ENCODE peak calls at places on chromosomes 16 and 17, in six cellular contexts. J, K, M, W, B and N are unnamed samples.

GRCh38 chr17:38885044-38885727 is 15.3 kb downstream of the LASP1 start:
- DNase-seq in J (no peak), K (no peak), M (no peak), W (no peak), B (peak), N (no peak)

GRCh38 chr16:31148281-31148728 is 1.6 kb downstream of the PRSS36 start:
- DNase-seq in J (peak), K (no peak), M (no peak), W (no peak), B (peak), N (no peak)

GRCh38 chr16:11484691-11485258 is 101.9 kb downstream of the LITAF start:
- DNase-seq in J (no peak), K (no peak), M (no peak), W (no peak), B (no peak), N (no peak)

GRCh38 chr16:82603784-82604411 is 22.9 kb upstream of the CDH13 start:
- DNase-seq in J (peak), K (no peak), M (no peak), W (peak), B (peak), N (no peak)

GRCh38 chr17:36459601-36460000 is 26.9 kb upstream of the ZNHIT3 start:
- DNase-seq in J (no peak), K (no peak), M (no peak), W (no peak), B (no peak), N (no peak)

GRCh38 chr17:78716814-78717393 is 65.2 kb downstream of the CYTH1 start:
- DNase-seq in J (peak), K (no peak), M (no peak), W (peak), B (peak), N (no peak)

GRCh38 chr17:9291912-9292562 is 270.7 kb downstream of the NTN1 start:
- DNase-seq in J (peak), K (no peak), M (no peak), W (no peak), B (peak), N (no peak)

GRCh38 chr16:10280262-10281170 is 98.3 kb upstream of the GRIN2A start:
- DNase-seq in J (no peak), K (no peak), M (no peak), W (no peak), B (no peak), N (no peak)

GRCh38 chr16:35410438-35410837 is 1951.0 kb downstream of the TP53TG3F start:
- DNase-seq in J (no peak), K (no peak), M (no peak), W (no peak), B (no peak), N (no peak)

GRCh38 chr16:89491238-89491869 is 993 bp upstream of the ANKRD11 start:
- DNase-seq in J (peak), K (no peak), M (no peak), W (no peak), B (peak), N (peak)

GRCh38 chr17:68195667-68196393 is 52.0 kb upstream of the AMZ2 start:
- DNase-seq in J (peak), K (no peak), M (no peak), W (no peak), B (peak), N (no peak)
- TF ChIP-seq EZH2 in J (peak), K (no peak), M (peak), W (no peak), B (peak), N (no peak)

GRCh38 chr17:63947711-63948330 is 15.7 kb upstream of the CD79B start:
- DNase-seq in J (no peak), K (no peak), M (no peak), W (no peak), B (no peak), N (no peak)

GRCh38 chr17:63944736-63945499 is 12.8 kb upstream of the CD79B start:
- DNase-seq in J (no peak), K (no peak), M (no peak), W (no peak), B (no peak), N (no peak)

GRCh38 chr17:63946440-63947363 is 14.6 kb upstream of the CD79B start:
- DNase-seq in J (peak), K (no peak), M (no peak), W (no peak), B (peak), N (peak)

GRCh38 chr17:63943745-63944144 is 11.6 kb upstream of the CD79B start:
- DNase-seq in J (peak), K (no peak), M (no peak), W (no peak), B (no peak), N (no peak)

DNA sequence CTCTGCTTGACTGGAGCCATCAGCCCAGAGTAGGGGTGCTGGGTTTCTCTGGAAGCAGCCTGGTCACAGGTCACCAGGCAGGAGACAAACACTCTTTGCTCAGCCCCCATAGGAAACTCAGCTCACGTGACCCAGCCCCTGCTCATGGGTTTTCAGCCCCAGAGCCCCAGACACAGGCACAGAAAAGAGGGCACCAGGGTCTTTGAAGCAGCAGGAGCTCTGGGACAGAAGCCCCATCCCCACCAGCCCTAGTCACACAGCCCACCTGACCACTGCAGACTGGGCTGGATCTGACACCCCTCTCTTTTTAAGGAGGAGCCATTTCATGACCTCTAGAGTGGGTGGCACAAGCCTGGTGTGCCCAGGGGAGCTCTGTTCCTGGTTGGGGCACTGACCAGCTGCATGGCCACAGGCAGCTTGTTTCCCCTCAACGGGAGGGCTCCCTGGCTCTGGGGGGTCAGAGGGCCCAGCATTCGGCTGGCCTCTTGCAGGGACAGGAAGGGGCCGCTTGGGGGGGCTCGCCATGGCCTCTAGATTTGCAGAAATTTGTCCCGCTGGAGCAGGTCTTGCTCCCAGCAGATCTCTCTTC is 13.8 kb upstream of the CD79B start:
- DNase-seq in J (no peak), K (no peak), M (no peak), W (no peak), B (no peak), N (no peak)
- TF ChIP-seq CTCF in J (no peak), K (peak), M (no peak), W (no peak), B (no peak), N (no peak)

GRCh38 chr16:3143189-3143588 is 8.4 kb downstream of the ZNF213 start:
- DNase-seq in J (no peak), K (no peak), M (no peak), W (no peak), B (no peak), N (no peak)

GRCh38 chr16:3143598-3144330 is 8.9 kb downstream of the ZNF213 start:
- DNase-seq in J (no peak), K (no peak), M (no peak), W (no peak), B (no peak), N (peak)

GRCh38 chr16:3142770-3143169 is 7.9 kb downstream of the ZNF213 start:
- DNase-seq in J (no peak), K (no peak), M (no peak), W (no peak), B (no peak), N (peak)

GRCh38 chr16:3141781-3142311 is 7.0 kb downstream of the ZNF213 start:
- DNase-seq in J (no peak), K (no peak), M (no peak), W (no peak), B (no peak), N (no peak)

DNA sequence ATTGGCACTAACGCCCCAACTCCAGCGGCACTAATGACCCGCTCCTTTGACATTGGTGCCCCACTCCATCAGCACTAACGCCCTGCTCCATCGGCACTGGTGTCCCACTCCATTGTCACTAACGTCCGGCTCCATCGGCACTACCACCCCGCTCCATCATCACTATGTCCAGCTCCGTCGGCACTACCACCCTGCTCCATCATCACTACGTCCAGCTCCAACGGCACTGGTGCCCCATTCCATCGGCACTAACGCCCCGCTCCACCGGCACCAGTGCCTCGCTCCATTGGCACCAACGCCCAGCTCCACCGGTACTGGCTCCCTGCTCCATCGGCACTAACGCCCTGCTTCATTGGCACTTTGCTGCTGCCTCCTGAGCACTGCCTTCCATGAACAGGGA is 7.5 kb downstream of the ZNF213 start:
- DNase-seq in J (no peak), K (no peak), M (no peak), W (no peak), B (no peak), N (no peak)
- TF ChIP-seq EZH2 in J (no peak), K (no peak), M (no peak), W (no peak), B (no peak), N (no peak)

GRCh38 chr16:2914233-2914632 is 2.5 kb downstream of the FLYWCH1 start:
- DNase-seq in J (peak), K (no peak), M (no peak), W (no peak), B (no peak), N (no peak)

GRCh38 chr16:2913603-2914002 is 1.9 kb downstream of the FLYWCH1 start:
- DNase-seq in J (no peak), K (no peak), M (no peak), W (no peak), B (no peak), N (no peak)

GRCh38 chr16:2910441-2910840 is 1.3 kb upstream of the FLYWCH1 start:
- DNase-seq in J (no peak), K (no peak), M (no peak), W (no peak), B (no peak), N (peak)

GRCh38 chr16:2912330-2913199 is 834 bp downstream of the FLYWCH1 start:
- DNase-seq in J (peak), K (no peak), M (no peak), W (peak), B (peak), N (peak)

GRCh38 chr16:2911580-2912329 is at the start of gene FLYWCH1:
- DNase-seq in J (peak), K (peak), M (peak), W (peak), B (peak), N (peak)
- TF ChIP-seq CTCF in J (no peak), K (no peak), M (no peak), W (no peak), B (peak), N (no peak)

DNA sequence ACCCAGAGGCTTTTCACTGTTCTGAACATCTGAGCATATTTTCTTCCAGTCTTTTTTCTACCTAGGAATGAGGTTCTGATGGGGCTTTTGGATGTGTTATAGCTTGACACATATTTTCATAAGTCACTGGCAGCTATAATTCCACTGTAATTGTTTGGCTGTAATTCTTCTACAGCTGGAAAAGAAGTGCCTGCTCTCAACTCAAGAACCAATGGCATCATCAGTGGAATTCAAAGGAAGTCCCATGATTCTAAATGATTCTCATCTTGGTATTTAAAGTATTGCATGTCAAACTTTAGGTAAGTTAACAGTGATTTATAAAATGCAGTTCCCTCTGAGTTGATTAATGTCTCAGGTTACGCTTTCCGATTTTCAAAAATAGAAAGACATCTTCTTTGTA is 16.8 kb downstream of the WIPI1 start:
- DNase-seq in J (no peak), K (no peak), M (no peak), W (no peak), B (no peak), N (no peak)
- TF ChIP-seq EZH2 in J (no peak), K (no peak), M (no peak), W (no peak), B (no peak), N (no peak)